ENCODE peak calls at places on chromosomes 12 and 14, in five cellular contexts. One of them, this sample, is unnamed.

GRCh38 chr12:103930787-103931536 is 752 bp downstream of the HSP90B1 start:
- DNase-seq in NCI-H2081: no peak
- DNase-seq in DMS153: no peak
- DNase-seq in T47D: peak; percentile 31
- DNase-seq in AG04450: no peak
- DNase-seq in this sample: peak; percentile 66

GRCh38 chr14:36747411-36748184 is 85.9 kb downstream of the PAX9 start:
- DNase-seq in NCI-H2081: no peak
- DNase-seq in DMS153: no peak
- DNase-seq in T47D: peak; percentile 58
- DNase-seq in AG04450: no peak
- DNase-seq in this sample: no peak

GRCh38 chr12:112005419-112006395 is 7.3 kb downstream of the TMEM116 start:
- DNase-seq in NCI-H2081: no peak
- DNase-seq in DMS153: no peak
- DNase-seq in T47D: peak; percentile 88
- DNase-seq in AG04450: no peak
- DNase-seq in this sample: no peak

GRCh38 chr14:92539875-92540274 is 26.3 kb downstream of the RIN3 start:
- DNase-seq in NCI-H2081: no peak
- DNase-seq in DMS153: no peak
- DNase-seq in T47D: no peak
- DNase-seq in AG04450: no peak
- DNase-seq in this sample: no peak

GRCh38 chr12:15208140-15208539 is 13.1 kb downstream of the RERG start:
- DNase-seq in NCI-H2081: no peak
- DNase-seq in DMS153: no peak
- DNase-seq in T47D: peak; percentile 63
- DNase-seq in AG04450: no peak
- DNase-seq in this sample: no peak

GRCh38 chr12:1836854-1837411 is 16.6 kb downstream of the LRTM2 start:
- DNase-seq in NCI-H2081: no peak
- DNase-seq in DMS153: peak; percentile 51
- DNase-seq in T47D: peak; percentile 42
- DNase-seq in AG04450: no peak
- DNase-seq in this sample: no peak

GRCh38 chr14:26403760-26404159 is 194.1 kb downstream of the NOVA1 start:
- DNase-seq in NCI-H2081: no peak
- DNase-seq in DMS153: no peak
- DNase-seq in T47D: no peak
- DNase-seq in AG04450: no peak
- DNase-seq in this sample: no peak

GRCh38 chr12:102964872-102965271 is 7.4 kb downstream of the ASCL1 start:
- DNase-seq in NCI-H2081: peak; percentile 90
- DNase-seq in DMS153: peak; percentile 96
- DNase-seq in T47D: no peak
- DNase-seq in AG04450: no peak
- DNase-seq in this sample: no peak

GRCh38 chr14:75126679-75127473 is at the start of gene NEK9:
- DNase-seq in NCI-H2081: peak; percentile 80
- DNase-seq in DMS153: peak; percentile 70
- DNase-seq in T47D: peak; percentile 92
- DNase-seq in AG04450: no peak
- DNase-seq in this sample: peak; percentile 90

GRCh38 chr12:124617615-124618014 is 50.2 kb upstream of the NCOR2 start:
- DNase-seq in NCI-H2081: peak; percentile 66
- DNase-seq in DMS153: peak; percentile 79
- DNase-seq in T47D: peak; percentile 50
- DNase-seq in AG04450: no peak
- DNase-seq in this sample: no peak

GRCh38 chr12:43288666-43289065 is 263.3 kb downstream of the ADAMTS20 start:
- DNase-seq in NCI-H2081: no peak
- DNase-seq in DMS153: no peak
- DNase-seq in T47D: no peak
- DNase-seq in AG04450: no peak
- DNase-seq in this sample: no peak

GRCh38 chr12:104930388-104931326 is 27.4 kb downstream of the SLC41A2 start:
- DNase-seq in NCI-H2081: no peak
- DNase-seq in DMS153: no peak
- DNase-seq in T47D: no peak
- DNase-seq in AG04450: no peak
- DNase-seq in this sample: no peak

GRCh38 chr14:30223385-30223785 is 295.7 kb upstream of the PRKD1 start:
- DNase-seq in NCI-H2081: no peak
- DNase-seq in DMS153: peak; percentile 95
- DNase-seq in T47D: peak; percentile 23
- DNase-seq in AG04450: peak; percentile 87
- DNase-seq in this sample: peak; percentile 44

GRCh38 chr12:6828671-6829531 is 694 bp downstream of the P3H3 start:
- DNase-seq in NCI-H2081: no peak
- DNase-seq in DMS153: no peak
- DNase-seq in T47D: no peak
- DNase-seq in AG04450: no peak
- DNase-seq in this sample: peak; percentile 53

GRCh38 chr12:126847005-126847629 is 1419.9 kb upstream of the TMEM132C start:
- DNase-seq in NCI-H2081: no peak
- DNase-seq in DMS153: no peak
- DNase-seq in T47D: no peak
- DNase-seq in AG04450: no peak
- DNase-seq in this sample: no peak

GRCh38 chr12:78787576-78787975 is 77.0 kb upstream of the SYT1 start:
- DNase-seq in NCI-H2081: no peak
- DNase-seq in DMS153: no peak
- DNase-seq in T47D: no peak
- DNase-seq in AG04450: no peak
- DNase-seq in this sample: no peak

GRCh38 chr14:103568952-103569351 is 6.2 kb downstream of the COA8 start:
- DNase-seq in NCI-H2081: peak; percentile 90
- DNase-seq in DMS153: no peak
- DNase-seq in T47D: no peak
- DNase-seq in AG04450: no peak
- DNase-seq in this sample: no peak

GRCh38 chr14:22994762-22995275 is 12.5 kb upstream of the AJUBA start:
- DNase-seq in NCI-H2081: no peak
- DNase-seq in DMS153: no peak
- DNase-seq in T47D: no peak
- DNase-seq in AG04450: no peak
- DNase-seq in this sample: peak; percentile 42

GRCh38 chr14:106872619-106873446 is 1346.5 kb downstream of the TMEM121 start:
- DNase-seq in NCI-H2081: no peak
- DNase-seq in DMS153: peak; percentile 90
- DNase-seq in T47D: peak; percentile 99
- DNase-seq in AG04450: no peak
- DNase-seq in this sample: peak; percentile 36

GRCh38 chr14:50985816-50986396 is 41.6 kb upstream of the PYGL start:
- DNase-seq in NCI-H2081: no peak
- DNase-seq in DMS153: no peak
- DNase-seq in T47D: no peak
- DNase-seq in AG04450: no peak
- DNase-seq in this sample: no peak

GRCh38 chr12:124538194-124539082 is 29.0 kb downstream of the NCOR2 start:
- DNase-seq in NCI-H2081: no peak
- DNase-seq in DMS153: no peak
- DNase-seq in T47D: no peak
- DNase-seq in AG04450: no peak
- DNase-seq in this sample: no peak

GRCh38 chr12:12819752-12820311 is 6.7 kb downstream of the DDX47 start:
- DNase-seq in NCI-H2081: no peak
- DNase-seq in DMS153: no peak
- DNase-seq in T47D: peak; percentile 59
- DNase-seq in AG04450: peak; percentile 81
- DNase-seq in this sample: peak; percentile 50

GRCh38 chr12:29547151-29547561 is 49.7 kb upstream of the OVCH1 start:
- DNase-seq in NCI-H2081: no peak
- DNase-seq in DMS153: no peak
- DNase-seq in T47D: no peak
- DNase-seq in AG04450: peak; percentile 72
- DNase-seq in this sample: no peak

This sample was measured in uterus.